ENCODE peak calls at places on chromosomes 7 and 10, in seven cellular contexts. K is cardiac muscle cell, N is transverse colon, O is colonic mucosa, Q is left ventricle myocardium inferior, Z is A549, B is mesenchymal stem cell. L is an unnamed sample.

GRCh38 chr10:2529945-2530344 is 537.4 kb upstream of the PFKP start:
- DNase-seq in K (no peak), N (no peak), O (no peak), Q (no peak), Z (no peak), B (no peak), L (no peak)

GRCh38 chr10:95815701-95816100 is 59.7 kb downstream of the ENTPD1 start:
- DNase-seq in K (no peak), N (no peak), O (no peak), Q (no peak), Z (no peak), B (no peak), L (no peak)

GRCh38 chr10:114181971-114182370 is 2.8 kb downstream of the TDRD1 start:
- DNase-seq in K (no peak), N (peak), O (peak), Q (peak), Z (no peak), B (no peak), L (peak)

GRCh38 chr10:123613346-123613850 is 52.8 kb upstream of the GPR26 start:
- DNase-seq in K (no peak), N (no peak), O (no peak), Q (no peak), Z (no peak), B (no peak), L (no peak)

GRCh38 chr7:28410628-28411578 is 1.4 kb upstream of the CREB5 start:
- DNase-seq in K (peak), N (peak), O (peak), Q (peak), Z (no peak), B (peak), L (no peak)

GRCh38 chr10:9228770-9229169 is 1174.3 kb downstream of the GATA3 start:
- DNase-seq in K (no peak), N (no peak), O (no peak), Q (no peak), Z (no peak), B (no peak), L (no peak)

GRCh38 chr10:131346456-131346855 is 34.9 kb upstream of the TCERG1L start:
- DNase-seq in K (no peak), N (no peak), O (no peak), Q (no peak), Z (no peak), B (no peak), L (no peak)

GRCh38 chr7:19224951-19225350 is 79.7 kb upstream of the FERD3L start:
- DNase-seq in K (no peak), N (no peak), O (no peak), Q (no peak), Z (no peak), B (no peak), L (no peak)

GRCh38 chr10:63633677-63634487 is 112.7 kb downstream of the REEP3 start:
- DNase-seq in K (peak), N (no peak), O (no peak), Q (no peak), Z (peak), B (peak), L (peak)

GRCh38 chr10:26486985-26487850 is 49.1 kb downstream of the APBB1IP start:
- DNase-seq in K (no peak), N (peak), O (no peak), Q (no peak), Z (peak), B (peak), L (peak)

GRCh38 chr7:124954766-124955165 is 25.1 kb upstream of the POT1 start:
- DNase-seq in K (no peak), N (no peak), O (no peak), Q (no peak), Z (no peak), B (no peak), L (no peak)

GRCh38 chr7:86939197-86939814 is 120.1 kb downstream of the ELAPOR2 start:
- DNase-seq in K (peak), N (peak), O (peak), Q (no peak), Z (peak), B (peak), L (peak)

GRCh38 chr10:113221756-113222168 is 271.7 kb downstream of the TCF7L2 start:
- DNase-seq in K (no peak), N (no peak), O (no peak), Q (no peak), Z (no peak), B (peak), L (peak)

GRCh38 chr10:104736006-104736405 is 94.9 kb downstream of the SORCS3 start:
- DNase-seq in K (peak), N (no peak), O (no peak), Q (no peak), Z (no peak), B (no peak), L (no peak)

GRCh38 chr10:120979435-120980315 is 128.5 kb downstream of the WDR11 start:
- DNase-seq in K (peak), N (peak), O (peak), Q (no peak), Z (peak), B (peak), L (peak)

GRCh38 chr10:13382759-13383753 is 35.0 kb upstream of the SEPHS1 start:
- DNase-seq in K (no peak), N (peak), O (peak), Q (no peak), Z (no peak), B (no peak), L (peak)

GRCh38 chr10:37754538-37755323 is 102.7 kb downstream of the ZNF248 start:
- DNase-seq in K (no peak), N (peak), O (peak), Q (no peak), Z (peak), B (no peak), L (peak)

GRCh38 chr10:20855398-20856038 is 41.6 kb downstream of the NEBL start:
- DNase-seq in K (no peak), N (no peak), O (no peak), Q (no peak), Z (no peak), B (peak), L (no peak)

GRCh38 chr10:44198096-44198779 is 186.7 kb downstream of the CXCL12 start:
- DNase-seq in K (no peak), N (no peak), O (no peak), Q (no peak), Z (no peak), B (no peak), L (no peak)

GRCh38 chr10:75773813-75774547 is 342.6 kb downstream of the LRMDA start:
- DNase-seq in K (no peak), N (no peak), O (no peak), Q (no peak), Z (no peak), B (no peak), L (no peak)

GRCh38 chr7:26369519-26370385 is 78.1 kb downstream of the SNX10 start:
- DNase-seq in K (peak), N (peak), O (peak), Q (no peak), Z (peak), B (peak), L (peak)

GRCh38 chr7:27936244-27937102 is 196.5 kb downstream of the TAX1BP1 start:
- DNase-seq in K (no peak), N (no peak), O (no peak), Q (no peak), Z (no peak), B (no peak), L (no peak)

GRCh38 chr10:24552346-24553016 is 171.2 kb downstream of the ARHGAP21 start:
- DNase-seq in K (no peak), N (peak), O (peak), Q (no peak), Z (peak), B (no peak), L (peak)

GRCh38 chr10:84820121-84820520 is 491.7 kb downstream of the CCSER2 start:
- DNase-seq in K (no peak), N (no peak), O (no peak), Q (no peak), Z (no peak), B (no peak), L (no peak)

GRCh38 chr7:128869138-128869943 is 6.7 kb downstream of the ATP6V1F start:
- DNase-seq in K (peak), N (peak), O (peak), Q (peak), Z (no peak), B (peak), L (peak)

GRCh38 chr7:105806592-105807266 is 69.7 kb downstream of the ATXN7L1 start:
- DNase-seq in K (no peak), N (peak), O (peak), Q (no peak), Z (peak), B (peak), L (peak)

GRCh38 chr10:71359364-71360046 is 37.2 kb upstream of the CDH23 start:
- DNase-seq in K (no peak), N (no peak), O (no peak), Q (no peak), Z (no peak), B (no peak), L (no peak)

GRCh38 chr7:106947244-106947728 is 82.2 kb downstream of the PIK3CG start:
- DNase-seq in K (peak), N (peak), O (peak), Q (no peak), Z (peak), B (peak), L (peak)

GRCh38 chr10:111993321-111993720 is 190.2 kb downstream of the GPAM start:
- DNase-seq in K (no peak), N (no peak), O (no peak), Q (no peak), Z (no peak), B (no peak), L (no peak)

GRCh38 chr7:149774237-149775175 is 1.1 kb upstream of the ZNF467 start:
- DNase-seq in K (peak), N (peak), O (no peak), Q (no peak), Z (no peak), B (no peak), L (peak)

GRCh38 chr7:28623105-28623730 is 210.9 kb downstream of the CREB5 start:
- DNase-seq in K (no peak), N (no peak), O (no peak), Q (no peak), Z (no peak), B (peak), L (no peak)

GRCh38 chr10:133009218-133009954 is 67.0 kb upstream of the CFAP46 start:
- DNase-seq in K (peak), N (peak), O (peak), Q (peak), Z (peak), B (no peak), L (peak)
- H3K27ac ChIP-seq in K (no peak), N (peak), O (peak), Q (peak), Z (peak), B (no peak), L (no peak)

DNA sequence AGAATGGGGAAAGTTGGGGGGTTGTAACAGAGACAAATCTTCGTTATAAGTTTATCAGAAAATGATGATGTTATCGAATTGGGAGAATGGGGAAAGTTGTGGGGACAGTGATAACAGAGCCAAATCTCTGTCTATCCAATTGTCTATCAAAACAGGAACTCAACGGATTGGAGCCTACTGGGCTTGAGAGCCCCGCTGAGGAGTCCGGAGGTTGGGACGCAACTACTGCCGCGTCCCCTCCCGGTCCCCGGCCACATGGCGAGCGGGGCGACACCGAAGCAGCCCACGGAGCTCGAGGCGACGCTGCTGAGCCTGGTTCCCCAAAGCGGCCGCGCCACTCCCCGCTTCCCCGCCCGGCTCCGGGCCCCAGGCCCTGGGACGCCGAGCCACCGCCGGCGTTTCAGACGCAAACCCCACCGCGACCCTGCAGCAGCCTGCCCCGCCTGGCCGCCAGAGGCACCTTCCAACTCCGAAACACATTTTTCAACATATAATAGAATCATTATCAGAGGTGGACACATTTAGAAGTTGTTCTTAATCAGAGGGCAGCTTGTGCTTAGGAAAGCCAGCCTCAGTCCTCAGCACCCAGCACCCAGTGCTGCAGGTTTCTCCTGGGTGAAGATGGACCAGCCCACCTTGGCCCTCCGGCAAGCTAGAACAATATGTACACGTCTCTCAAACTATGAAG is 13.8 kb upstream of the RALA start:
- DNase-seq in K (peak), N (no peak), O (no peak), Q (peak), Z (no peak), B (no peak), L (no peak)
- H3K4me3 ChIP-seq in K (no peak), N (no peak), O (peak), Q (peak), Z (no peak), B (peak), L (peak)

GRCh38 chr7:7486362-7486761 is 49.3 kb downstream of the COL28A1 start:
- DNase-seq in K (no peak), N (no peak), O (no peak), Q (no peak), Z (no peak), B (no peak), L (no peak)

GRCh38 chr7:7490003-7490402 is 45.7 kb downstream of the COL28A1 start:
- DNase-seq in K (no peak), N (no peak), O (no peak), Q (no peak), Z (no peak), B (no peak), L (peak)

GRCh38 chr7:7491044-7491443 is 44.6 kb downstream of the COL28A1 start:
- DNase-seq in K (no peak), N (no peak), O (no peak), Q (no peak), Z (no peak), B (peak), L (no peak)

GRCh38 chr7:7484072-7484471 is 51.6 kb downstream of the COL28A1 start:
- DNase-seq in K (no peak), N (no peak), O (no peak), Q (no peak), Z (no peak), B (no peak), L (no peak)

GRCh38 chr7:7489546-7489945 is 46.1 kb downstream of the COL28A1 start:
- DNase-seq in K (no peak), N (no peak), O (no peak), Q (no peak), Z (no peak), B (no peak), L (no peak)
- H3K27ac ChIP-seq in K (no peak), N (no peak), O (no peak), Q (no peak), Z (peak), B (no peak), L (no peak)

GRCh38 chr10:119896937-119897336 is 4.4 kb downstream of the SEC23IP start:
- DNase-seq in K (peak), N (peak), O (peak), Q (peak), Z (no peak), B (peak), L (peak)
- H3K4me3 ChIP-seq in K (no peak), N (no peak), O (no peak), Q (no peak), Z (no peak), B (no peak), L (no peak)

GRCh38 chr10:78657622-78658165 is 411.1 kb upstream of the ZMIZ1 start:
- DNase-seq in K (peak), N (peak), O (peak), Q (peak), Z (peak), B (peak), L (peak)

GRCh38 chr10:78655941-78656340 is 412.8 kb upstream of the ZMIZ1 start:
- DNase-seq in K (no peak), N (no peak), O (no peak), Q (no peak), Z (no peak), B (no peak), L (no peak)

GRCh38 chr10:78658645-78659632 is 409.8 kb upstream of the ZMIZ1 start:
- DNase-seq in K (no peak), N (no peak), O (no peak), Q (no peak), Z (no peak), B (no peak), L (no peak)

GRCh38 chr10:78656397-78656796 is 412.4 kb upstream of the ZMIZ1 start:
- DNase-seq in K (no peak), N (no peak), O (no peak), Q (no peak), Z (no peak), B (no peak), L (no peak)

GRCh38 chr10:78656815-78657621 is 411.7 kb upstream of the ZMIZ1 start:
- DNase-seq in K (peak), N (no peak), O (peak), Q (no peak), Z (no peak), B (peak), L (peak)
- H3K27ac ChIP-seq in K (peak), N (peak), O (no peak), Q (no peak), Z (no peak), B (no peak), L (peak)

GRCh38 chr7:84002348-84002747 is 192.2 kb downstream of the SEMA3A start:
- DNase-seq in K (peak), N (no peak), O (no peak), Q (no peak), Z (no peak), B (no peak), L (no peak)
- H3K4me3 ChIP-seq in K (no peak), N (no peak), O (no peak), Q (no peak), Z (no peak), B (no peak), L (no peak)

DNA sequence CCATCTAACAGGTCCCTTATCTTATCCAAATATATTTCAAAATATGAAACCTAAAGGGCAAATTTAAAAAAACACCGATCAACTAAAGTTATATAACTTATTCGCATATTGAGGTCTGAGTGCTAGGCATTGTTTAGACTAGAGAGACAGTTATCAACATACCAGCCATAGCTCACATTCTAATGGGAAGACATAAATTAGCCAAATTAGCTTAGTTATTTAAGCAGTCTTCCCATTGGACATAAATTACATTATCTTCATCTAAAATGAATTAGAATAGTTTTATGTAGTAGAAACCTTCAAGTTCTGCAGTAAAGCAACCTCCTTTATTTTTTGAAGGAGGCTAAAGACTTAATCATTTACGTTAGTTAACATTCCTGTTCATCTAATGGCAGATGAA is 17.4 kb downstream of the KIF5B start:
- DNase-seq in K (no peak), N (no peak), O (no peak), Q (no peak), Z (no peak), B (no peak), L (no peak)
- H3K27ac ChIP-seq in K (peak), N (no peak), O (no peak), Q (peak), Z (no peak), B (no peak), L (no peak)

GRCh38 chr10:86289577-86289868 is 77.1 kb downstream of the GRID1 start:
- DNase-seq in K (no peak), N (no peak), O (peak), Q (no peak), Z (no peak), B (no peak), L (no peak)

GRCh38 chr10:86287422-86287793 is 79.2 kb downstream of the GRID1 start:
- DNase-seq in K (no peak), N (no peak), O (no peak), Q (no peak), Z (no peak), B (no peak), L (no peak)

GRCh38 chr10:86286591-86287421 is 79.8 kb downstream of the GRID1 start:
- DNase-seq in K (no peak), N (no peak), O (peak), Q (no peak), Z (no peak), B (no peak), L (no peak)

GRCh38 chr10:86288695-86289576 is 77.7 kb downstream of the GRID1 start:
- DNase-seq in K (no peak), N (no peak), O (peak), Q (no peak), Z (no peak), B (no peak), L (no peak)

DNA sequence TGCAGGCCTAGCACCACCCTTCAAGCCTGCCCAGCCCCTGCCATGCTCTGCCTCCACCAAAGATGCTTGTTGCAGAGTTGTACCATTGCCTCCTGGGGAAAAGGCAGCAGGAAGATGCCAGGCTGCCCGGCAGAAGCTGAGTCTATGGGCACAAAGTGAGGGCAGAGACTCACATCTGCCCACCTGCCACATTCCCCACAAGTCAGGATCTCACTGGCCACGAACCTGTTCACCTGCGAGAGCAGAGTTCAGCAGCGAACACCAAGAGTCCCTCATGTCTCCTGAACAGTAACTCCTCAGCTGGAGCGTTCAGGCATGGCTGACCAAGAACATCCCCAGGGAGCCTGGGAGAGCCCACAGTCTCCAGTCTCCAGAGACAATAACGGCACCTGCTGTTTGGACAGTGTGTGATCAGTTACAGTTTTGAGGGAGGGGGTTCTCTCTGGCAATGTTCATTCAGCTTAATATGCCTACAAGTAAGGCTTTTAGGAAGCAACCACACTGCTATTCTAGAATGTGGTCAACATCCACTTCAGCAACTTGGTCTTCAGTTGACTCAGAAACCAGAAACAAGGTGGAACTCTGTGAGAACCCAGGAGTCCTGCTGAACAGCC is 78.5 kb downstream of the GRID1 start:
- DNase-seq in K (no peak), N (no peak), O (peak), Q (no peak), Z (no peak), B (no peak), L (no peak)
- H3K4me3 ChIP-seq in K (no peak), N (no peak), O (no peak), Q (no peak), Z (no peak), B (no peak), L (no peak)

GRCh38 chr7:92723205-92723604 is 113.2 kb downstream of the CDK6 start:
- DNase-seq in K (no peak), N (no peak), O (no peak), Q (no peak), Z (no peak), B (peak), L (no peak)

GRCh38 chr7:92722541-92722940 is 113.8 kb downstream of the CDK6 start:
- DNase-seq in K (no peak), N (no peak), O (no peak), Q (no peak), Z (no peak), B (peak), L (no peak)

GRCh38 chr7:92717982-92718716 is 118.2 kb downstream of the CDK6 start:
- DNase-seq in K (no peak), N (peak), O (peak), Q (no peak), Z (peak), B (peak), L (peak)

GRCh38 chr7:92717601-92717981 is 118.8 kb downstream of the CDK6 start:
- DNase-seq in K (no peak), N (no peak), O (no peak), Q (no peak), Z (no peak), B (no peak), L (no peak)

GRCh38 chr7:92720604-92721350 is 115.6 kb downstream of the CDK6 start:
- DNase-seq in K (no peak), N (no peak), O (no peak), Q (no peak), Z (no peak), B (no peak), L (no peak)
- H3K27ac ChIP-seq in K (peak), N (peak), O (no peak), Q (peak), Z (no peak), B (no peak), L (peak)